ENCODE peak calls at places on chromosomes 1 and 21, in seven cellular contexts. U is stimulated activated CD4-positive, alpha-beta T cell treated with anti-CD3 and anti-CD28 coated beads, Interleukin-4, amount 100 ng/mL, for 48 hours; S is brain microvascular endothelial cell; A is HT-29; G is NCI-H69; Y is thoracic aorta; Q is naive thymus-derived CD4-positive, alpha-beta T cell. B is an unnamed sample.

GRCh38 chr1:176206006-176206960 is 803 bp downstream of the COP1 start:
- DNase-seq in Y (no peak), G (peak), S (peak), A (peak), U (peak), Q (no peak), B (peak)

GRCh38 chr1:238606457-238606856 is 715.7 kb upstream of the ZP4 start:
- DNase-seq in U (no peak), A (no peak), S (no peak), Q (no peak), G (no peak), Y (no peak), B (no peak)

GRCh38 chr1:244056602-244057001 is 5.5 kb downstream of the ZBTB18 start:
- DNase-seq in S (no peak), A (no peak), Q (no peak), U (no peak), Y (no peak), G (no peak), B (no peak)

GRCh38 chr1:235984041-235984820 is 80.7 kb downstream of the NID1 start:
- DNase-seq in U (no peak), A (no peak), G (no peak), S (peak), Q (no peak), Y (no peak), B (no peak)

GRCh38 chr1:11071463-11072215 is 11.8 kb upstream of the SRM start:
- DNase-seq in S (no peak), Q (no peak), U (no peak), A (no peak), G (peak), Y (no peak), B (no peak)

GRCh38 chr1:100860397-100860991 is 34.1 kb downstream of the EXTL2 start:
- DNase-seq in Y (no peak), Q (no peak), A (no peak), U (no peak), G (peak), S (peak), B (no peak)

GRCh38 chr1:12636098-12636950 is 7.6 kb upstream of the AADACL4 start:
- DNase-seq in G (no peak), A (no peak), U (no peak), S (peak), Q (no peak), Y (no peak), B (no peak)

GRCh38 chr1:47999097-47999496 is 1.9 kb upstream of the TRABD2B start:
- DNase-seq in G (no peak), A (no peak), S (no peak), U (no peak), Y (no peak), Q (no peak), B (no peak)

GRCh38 chr21:33053986-33054385 is 16.0 kb upstream of the OLIG1 start:
- DNase-seq in G (no peak), A (no peak), Q (no peak), U (no peak), Y (no peak), S (no peak), B (no peak)

GRCh38 chr21:45336870-45337269 is 49.2 kb upstream of the POFUT2 start:
- DNase-seq in Y (no peak), S (no peak), U (no peak), Q (no peak), G (peak), A (no peak), B (peak)

GRCh38 chr1:30683699-30684098 is 39.7 kb downstream of the MATN1 start:
- DNase-seq in U (no peak), S (no peak), G (no peak), Y (no peak), A (no peak), Q (no peak), B (no peak)

B was measured in dorsolateral prefrontal cortex.